ENCODE peak calls at places on chromosomes 4 and X, in nine cellular contexts. E is lower lobe of right lung, R is fibroblast of lung, L is uterus, D is IMR-90, I is MG63, C is GM23248, X is pancreas, O is H7. S is an unnamed sample.
A peak's percentile ranks its signal among the peaks of the same experiment; 100 is the strongest.

GRCh38 chrX:17474892-17475291 is 99.9 kb downstream of the NHS start:
- DNase-seq in E (no peak), R (no peak), L (no peak), D (peak; percentile 55), I (no peak), C (peak; percentile 75), X (no peak), O (no peak), S (no peak)

GRCh38 chrX:28675173-28675572 is 87.9 kb downstream of the IL1RAPL1 start:
- DNase-seq in E (no peak), R (no peak), L (no peak), D (no peak), I (no peak), C (no peak), X (no peak), O (no peak), S (no peak)

GRCh38 chrX:115949900-115950822 is 220.4 kb upstream of the AGTR2 start:
- DNase-seq in E (no peak), R (no peak), L (peak; percentile 29), D (no peak), I (no peak), C (no peak), X (peak; percentile 85), O (peak; percentile 74), S (peak; percentile 73)

GRCh38 chr4:17324431-17324830 is 187.5 kb downstream of the QDPR start:
- DNase-seq in E (no peak), R (peak; percentile 76), L (peak; percentile 60), D (peak; percentile 77), I (peak; percentile 20), C (peak; percentile 83), X (no peak), O (peak; percentile 49), S (peak; percentile 38)

GRCh38 chrX:41353964-41354363 is 20.0 kb downstream of the DDX3X start:
- DNase-seq in E (no peak), R (no peak), L (no peak), D (no peak), I (no peak), C (no peak), X (no peak), O (no peak), S (no peak)

GRCh38 chr4:610411-611261 is 14.7 kb upstream of the PDE6B start:
- DNase-seq in E (no peak), R (peak; percentile 47), L (no peak), D (peak; percentile 49), I (peak; percentile 87), C (peak; percentile 63), X (peak; percentile 28), O (peak; percentile 53), S (peak; percentile 21)

GRCh38 chr4:28921886-28922285 is 1798.3 kb upstream of the PCDH7 start:
- DNase-seq in E (no peak), R (no peak), L (no peak), D (no peak), I (no peak), C (peak; percentile 6), X (no peak), O (no peak), S (no peak)

GRCh38 chr4:57023104-57023503 is 44.4 kb downstream of the POLR2B start:
- DNase-seq in E (no peak), R (peak; percentile 65), L (no peak), D (peak; percentile 97), I (peak; percentile 56), C (peak; percentile 92), X (no peak), O (no peak), S (no peak)

GRCh38 chrX:20693071-20693470 is 426.4 kb upstream of the RPS6KA3 start:
- DNase-seq in E (no peak), R (peak; percentile 0), L (no peak), D (no peak), I (no peak), C (peak; percentile 70), X (no peak), O (no peak), S (no peak)

GRCh38 chr4:5905714-5906113 is 12.8 kb upstream of the CRMP1 start:
- DNase-seq in E (no peak), R (no peak), L (no peak), D (no peak), I (no peak), C (no peak), X (no peak), O (peak; percentile 74), S (no peak)

GRCh38 chr4:55367084-55367722 is 21.2 kb downstream of the SRD5A3 start:
- DNase-seq in E (no peak), R (no peak), L (no peak), D (no peak), I (no peak), C (no peak), X (no peak), O (no peak), S (no peak)

GRCh38 chr4:154877110-154877760 is 96.2 kb downstream of the RBM46 start:
- DNase-seq in E (no peak), R (peak; percentile 10), L (no peak), D (peak; percentile 32), I (peak; percentile 63), C (peak; percentile 19), X (no peak), O (no peak), S (no peak)

GRCh38 chrX:53321216-53321942 is 40.0 kb upstream of the IQSEC2 start:
- DNase-seq in E (peak; percentile 45), R (no peak), L (no peak), D (no peak), I (no peak), C (peak; percentile 42), X (peak; percentile 24), O (peak; percentile 80), S (peak; percentile 73)

GRCh38 chr4:73501664-73502265 is 20.2 kb downstream of the AFM start:
- DNase-seq in E (no peak), R (peak; percentile 19), L (no peak), D (no peak), I (no peak), C (no peak), X (no peak), O (no peak), S (no peak)

GRCh38 chr4:56666279-56666678 is 14.8 kb downstream of the HOPX start:
- DNase-seq in E (no peak), R (no peak), L (no peak), D (no peak), I (no peak), C (no peak), X (no peak), O (no peak), S (no peak)

DNA sequence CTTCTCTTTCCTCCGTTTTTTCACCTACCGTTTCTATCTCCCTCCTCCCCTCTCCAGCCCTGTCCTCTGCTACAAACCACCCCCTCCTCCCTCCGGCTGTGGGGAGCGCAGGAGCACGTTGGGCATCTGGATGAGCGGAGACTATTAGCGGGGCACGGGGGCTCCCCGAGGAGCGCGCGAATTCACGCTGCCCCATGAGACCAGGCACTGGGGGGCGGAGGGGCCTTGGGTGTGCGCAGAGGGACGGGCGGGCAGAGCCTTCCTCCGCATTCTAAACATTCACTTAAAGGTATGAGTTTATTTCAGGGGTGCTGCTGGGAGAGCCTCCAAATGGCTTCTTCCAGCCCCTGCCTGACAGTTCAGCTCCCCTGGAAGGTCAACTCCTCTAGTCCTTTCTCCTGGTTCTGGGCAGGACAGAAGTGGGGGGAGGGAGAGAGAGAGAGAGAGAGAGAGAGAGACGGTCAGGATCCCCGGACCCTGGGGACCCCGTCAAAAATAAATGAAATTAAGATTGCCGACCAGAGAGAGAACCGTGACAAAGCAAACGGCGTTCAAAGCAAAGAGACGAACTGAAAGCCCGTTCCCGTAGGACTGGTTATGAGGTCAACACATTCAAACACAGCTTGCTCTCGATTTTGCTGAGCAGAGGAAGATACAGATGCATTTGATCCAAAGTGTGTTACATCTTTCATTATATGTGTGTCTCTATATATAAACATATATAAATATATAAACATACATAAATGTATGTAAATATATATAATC is 5.0 kb downstream of the SHOX start:
- DNase-seq in E (no peak), R (no peak), L (no peak), D (no peak), I (no peak), C (no peak), X (no peak), O (peak; percentile 81), S (no peak)
- H3K27me3 ChIP-seq in E (peaks cover 88% of the 10 kb centered on the region), R (no peaks in the 10 kb centered on the region), L (peaks cover 27% of the 10 kb centered on the region), D (peaks cover 24% of the 10 kb centered on the region), I (peaks cover 13% of the 10 kb centered on the region), C (no peaks in the 10 kb centered on the region), X (peaks cover 4% of the 10 kb centered on the region), O (peaks cover 95% of the 10 kb centered on the region), S (peaks cover 2% of the 10 kb centered on the region)

DNA sequence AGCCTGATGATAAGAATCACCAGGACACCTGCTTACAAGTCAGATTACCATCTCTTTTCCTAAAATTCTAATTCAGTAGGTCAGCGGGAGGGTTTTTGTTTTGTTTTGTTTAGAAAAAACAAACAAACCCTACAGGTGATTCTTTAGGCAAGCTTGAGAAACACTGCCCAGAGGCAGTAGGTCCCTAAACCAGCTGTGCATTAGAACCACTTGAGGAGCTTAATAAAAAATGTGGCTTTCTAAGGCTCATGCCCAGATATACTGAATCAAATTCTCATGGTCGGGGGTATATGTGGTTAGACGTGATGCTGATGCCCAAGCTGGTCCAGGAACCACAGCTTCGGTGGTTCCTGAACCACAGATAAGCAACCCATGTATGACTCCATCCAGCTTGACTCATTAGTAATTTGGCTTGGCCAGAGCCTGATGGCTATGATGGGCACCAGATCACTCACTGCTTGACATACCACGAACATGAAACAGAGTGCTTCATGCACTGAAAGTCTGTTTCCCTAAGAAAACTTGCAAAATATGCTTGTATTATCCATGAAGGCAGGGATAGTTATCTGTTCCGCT is 338.1 kb upstream of the F9 start:
- DNase-seq in E (no peak), R (no peak), L (no peak), D (no peak), I (peak; percentile 64), C (peak; percentile 46), X (no peak), O (no peak), S (no peak)
- H3K27me3 ChIP-seq in E (no peaks in the 10 kb centered on the region), R (no peaks in the 10 kb centered on the region), L (no peaks in the 10 kb centered on the region), D (peaks cover 2% of the 10 kb centered on the region), I (no peaks in the 10 kb centered on the region), C (no peaks in the 10 kb centered on the region), X (no peaks in the 10 kb centered on the region), O (peaks cover 78% of the 10 kb centered on the region), S (no peaks in the 10 kb centered on the region)

DNA sequence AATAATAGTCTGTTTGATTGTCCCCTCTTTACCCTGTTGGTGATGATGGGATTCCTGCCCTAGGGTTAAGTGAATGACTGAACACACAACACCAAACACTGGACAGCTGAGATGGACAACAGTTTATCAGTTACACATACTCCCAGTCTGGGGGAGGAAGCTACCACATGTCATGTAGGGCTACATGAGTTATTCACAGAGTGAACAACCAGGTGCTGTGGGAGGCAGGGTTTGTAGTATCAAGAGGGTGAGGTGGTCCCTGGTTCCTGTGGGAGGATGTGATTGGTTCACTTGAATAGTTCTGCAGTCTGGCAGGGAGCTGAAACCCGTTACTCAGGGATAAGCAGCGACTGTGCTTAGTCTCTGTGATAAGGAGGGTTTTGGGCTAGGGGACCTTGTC is 88.8 kb upstream of the AP1S2 start:
- DNase-seq in E (no peak), R (no peak), L (no peak), D (no peak), I (no peak), C (no peak), X (no peak), O (no peak), S (no peak)
- H3K27me3 ChIP-seq in E (no peaks in the 10 kb centered on the region), R (no peaks in the 10 kb centered on the region), L (no peaks in the 10 kb centered on the region), D (no peaks in the 10 kb centered on the region), I (no peaks in the 10 kb centered on the region), C (no peaks in the 10 kb centered on the region), X (no peaks in the 10 kb centered on the region), O (no peaks in the 10 kb centered on the region), S (no peaks in the 10 kb centered on the region)

DNA sequence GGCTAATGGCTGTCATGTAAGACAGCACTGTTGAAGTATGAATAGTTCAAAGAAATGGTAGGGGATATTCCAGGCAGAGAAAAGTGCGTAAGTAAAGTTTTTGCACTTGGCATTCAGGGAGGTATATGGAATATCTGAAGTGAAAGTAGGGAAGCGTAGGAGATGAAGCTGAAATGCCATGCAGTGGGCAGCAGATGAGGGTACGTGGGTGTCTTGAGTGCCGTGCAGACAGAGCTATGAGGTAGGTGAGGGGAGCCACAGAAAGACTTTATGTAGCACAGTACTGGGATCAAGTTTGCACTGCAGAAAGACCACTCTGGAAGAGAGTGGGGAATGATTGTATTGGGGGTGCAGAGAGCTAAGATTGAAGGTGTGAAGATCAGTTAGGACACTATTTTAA is 5.2 kb upstream of the SCD5 start:
- DNase-seq in E (no peak), R (no peak), L (no peak), D (no peak), I (no peak), C (no peak), X (no peak), O (no peak), S (no peak)
- H3K27me3 ChIP-seq in E (peaks cover 12% of the 10 kb centered on the region), R (peaks cover 3% of the 10 kb centered on the region), L (no peaks in the 10 kb centered on the region), D (peaks cover 5% of the 10 kb centered on the region), I (no peaks in the 10 kb centered on the region), C (no peaks in the 10 kb centered on the region), X (no peaks in the 10 kb centered on the region), O (peaks cover 49% of the 10 kb centered on the region), S (no peaks in the 10 kb centered on the region)